ENCODE peak calls at places on chromosomes 4 and X, in ten cellular contexts. L, Q, M, E, V, J, Y, B, S and K are unnamed samples.

GRCh38 chr4:167143018-167143417 is 91.3 kb downstream of the SPOCK3 start:
- DNase-seq in L (no peak), Q (no peak), M (no peak), E (no peak), V (no peak), J (no peak), Y (no peak), B (no peak), S (no peak), K (no peak)

GRCh38 chr4:3418029-3418762 is 23.6 kb upstream of the HGFAC start:
- DNase-seq in L (no peak), Q (no peak), M (no peak), E (no peak), V (no peak), J (no peak), Y (peak; percentile 69), B (peak; percentile 57), S (peak; percentile 66), K (no peak)

GRCh38 chr4:115165503-115165902 is 52.1 kb upstream of the NDST4 start:
- DNase-seq in L (no peak), Q (no peak), M (no peak), E (no peak), V (no peak), J (no peak), Y (no peak), B (no peak), S (no peak), K (no peak)

GRCh38 chr4:163548481-163549243 is 54.2 kb downstream of the TMA16 start:
- DNase-seq in L (no peak), Q (no peak), M (no peak), E (no peak), V (peak; percentile 69), J (peak; percentile 31), Y (no peak), B (no peak), S (no peak), K (no peak)

GRCh38 chr4:171622729-171623128 is 190.5 kb upstream of the GALNTL6 start:
- DNase-seq in L (no peak), Q (no peak), M (no peak), E (no peak), V (no peak), J (no peak), Y (no peak), B (no peak), S (no peak), K (no peak)

GRCh38 chrX:24718771-24719170 is 25.1 kb downstream of the POLA1 start:
- DNase-seq in L (no peak), Q (no peak), M (no peak), E (no peak), V (no peak), J (no peak), Y (no peak), B (no peak), S (no peak), K (no peak)

GRCh38 chr4:169659736-169660670 is 39.6 kb downstream of the CLCN3 start:
- DNase-seq in L (peak; percentile 78), Q (peak; percentile 79), M (peak; percentile 81), E (peak; percentile 99), V (peak; percentile 99), J (peak; percentile 70), Y (no peak), B (peak; percentile 90), S (no peak), K (peak; percentile 80)

GRCh38 chr4:106041294-106042002 is 146.2 kb downstream of the NPNT start:
- DNase-seq in L (no peak), Q (no peak), M (no peak), E (no peak), V (no peak), J (no peak), Y (no peak), B (no peak), S (no peak), K (no peak)

GRCh38 chrX:150972450-150972849 is 10.7 kb upstream of the HMGB3 start:
- DNase-seq in L (no peak), Q (no peak), M (no peak), E (no peak), V (no peak), J (no peak), Y (no peak), B (no peak), S (no peak), K (no peak)

GRCh38 chr4:105520819-105521790 is 31.3 kb upstream of the ARHGEF38 start:
- DNase-seq in L (peak; percentile 45), Q (peak; percentile 34), M (peak; percentile 60), E (peak; percentile 32), V (peak; percentile 32), J (peak; percentile 69), Y (no peak), B (no peak), S (no peak), K (peak; percentile 42)

GRCh38 chr4:1922826-1923225 is 51.6 kb downstream of the NSD2 start:
- DNase-seq in L (no peak), Q (no peak), M (no peak), E (no peak), V (no peak), J (no peak), Y (no peak), B (no peak), S (no peak), K (no peak)

GRCh38 chr4:78764498-78764961 is 11.6 kb upstream of the BMP2K start:
- DNase-seq in L (no peak), Q (no peak), M (no peak), E (no peak), V (peak; percentile 82), J (no peak), Y (no peak), B (no peak), S (no peak), K (no peak)
- TF ChIP-seq POLR2A in L (no peak), Q (no peak), M (no peak), E (no peak), V (no peak), J (no peak), Y (no peak), B (no peak), S (no peak), K (no peak)

DNA sequence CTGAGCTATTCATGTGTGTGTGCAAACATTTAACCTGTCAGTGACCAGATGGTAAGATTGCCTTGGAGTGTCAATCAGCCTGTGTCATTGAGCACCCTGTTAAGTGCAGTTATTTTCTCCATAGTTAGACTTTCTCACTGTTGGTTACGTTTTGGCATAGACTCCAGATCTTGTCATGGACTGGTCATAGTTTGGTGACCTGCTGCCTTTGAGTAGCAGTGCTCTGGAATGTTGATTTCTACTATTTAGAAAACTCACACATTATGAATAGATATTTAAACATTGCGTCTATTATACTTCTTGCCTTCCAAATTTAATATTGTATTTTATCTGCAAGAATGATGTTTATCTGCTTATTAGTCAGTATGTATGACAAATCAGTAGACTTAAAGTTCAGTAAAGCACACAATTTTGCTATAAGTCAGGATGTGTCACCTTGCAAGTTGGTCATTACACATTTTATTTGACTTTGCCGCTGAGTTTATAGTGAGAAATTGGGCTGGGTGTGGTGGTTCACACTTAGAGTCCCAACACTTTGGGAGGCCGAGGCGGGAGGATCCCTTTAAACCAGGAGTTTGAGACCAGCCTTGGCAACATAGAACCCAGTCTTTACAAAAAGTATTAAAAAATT is 42.4 kb downstream of the KIAA0232 start:
- DNase-seq in L (no peak), Q (no peak), M (no peak), E (no peak), V (peak; percentile 42), J (no peak), Y (no peak), B (no peak), S (no peak), K (no peak)
- H3K36me3 ChIP-seq in L (peaks cover 9% of the 10 kb centered on the region), Q (peaks cover 51% of the 10 kb centered on the region), M (peaks cover 7% of the 10 kb centered on the region), E (peaks cover 3% of the 10 kb centered on the region), V (peaks cover 20% of the 10 kb centered on the region), J (peaks cover 4% of the 10 kb centered on the region), Y (peaks cover 50% of the 10 kb centered on the region), B (peaks cover 5% of the 10 kb centered on the region), S (peaks cover 13% of the 10 kb centered on the region), K (peaks cover 7% of the 10 kb centered on the region)

GRCh38 chr4:29853843-29854242 is 866.3 kb upstream of the PCDH7 start:
- DNase-seq in L (no peak), Q (no peak), M (no peak), E (no peak), V (no peak), J (no peak), Y (no peak), B (no peak), S (no peak), K (no peak)

DNA sequence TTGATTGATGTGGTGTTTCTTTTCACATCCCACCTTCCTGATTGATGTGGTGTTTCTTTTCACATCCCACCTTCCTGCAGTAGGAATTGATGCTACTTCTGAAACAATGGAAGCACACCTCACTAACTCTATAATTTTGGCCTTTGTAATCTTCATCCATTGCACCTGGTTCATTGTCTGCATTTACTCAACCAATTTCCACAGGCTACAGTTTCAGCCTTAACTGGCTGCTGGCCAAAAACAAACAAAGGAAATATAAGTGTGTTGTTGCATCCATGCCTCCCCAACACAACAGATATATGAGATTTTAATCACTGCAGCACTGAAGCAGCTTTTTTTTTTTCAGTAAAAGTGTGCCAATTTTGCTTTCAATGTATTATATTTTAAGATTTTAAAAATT is 867.6 kb upstream of the PCDH7 start:
- DNase-seq in L (no peak), Q (no peak), M (no peak), E (no peak), V (no peak), J (no peak), Y (no peak), B (no peak), S (no peak), K (no peak)
- H3K9me3 ChIP-seq in L (no peaks in the 10 kb centered on the region), Q (no peaks in the 10 kb centered on the region), M (no peaks in the 10 kb centered on the region), E (no peaks in the 10 kb centered on the region), V (no peaks in the 10 kb centered on the region), J (no peaks in the 10 kb centered on the region), Y (no peaks in the 10 kb centered on the region), B (no peaks in the 10 kb centered on the region), S (peaks cover 9% of the 10 kb centered on the region), K (no peaks in the 10 kb centered on the region)

GRCh38 chr4:150514709-150515108 is 67.2 kb upstream of the MAB21L2 start:
- DNase-seq in L (no peak), Q (no peak), M (no peak), E (no peak), V (no peak), J (no peak), Y (no peak), B (no peak), S (no peak), K (no peak)

GRCh38 chr4:150515135-150515534 is 66.8 kb upstream of the MAB21L2 start:
- DNase-seq in L (no peak), Q (no peak), M (no peak), E (no peak), V (no peak), J (no peak), Y (no peak), B (no peak), S (no peak), K (no peak)

GRCh38 chr4:150510176-150510875 is 71.6 kb upstream of the MAB21L2 start:
- DNase-seq in L (no peak), Q (no peak), M (no peak), E (peak; percentile 6), V (peak; percentile 86), J (no peak), Y (no peak), B (no peak), S (no peak), K (no peak)
- TF ChIP-seq POLR2A in L (no peak), Q (no peak), M (no peak), E (no peak), V (no peak), J (no peak), Y (no peak), B (no peak), S (no peak), K (no peak)